ENCODE peak calls at places on chromosomes 4 and X, in nine cellular contexts. One of them, this sample, is unnamed.

GRCh38 chrX:96436105-96436504 is 248.5 kb upstream of the DIAPH2 start:
- DNase-seq in mucosa of gallbladder: no peak
- DNase-seq in skeletal muscle cell: no peak
- DNase-seq in NCI-H510A treated with DMSO at 0.1 percent for 48 hours: no peak
- DNase-seq in GM19239: no peak
- DNase-seq in kidney tubule cell: peak
- DNase-seq in AG08395: peak
- DNase-seq in H4: no peak
- DNase-seq in T-helper 2 cell: no peak
- DNase-seq in this sample: no peak

GRCh38 chrX:63508668-63509067 is 157.5 kb upstream of the SPIN4 start:
- DNase-seq in H4: no peak
- DNase-seq in NCI-H510A treated with DMSO at 0.1 percent for 48 hours: no peak
- DNase-seq in AG08395: no peak
- DNase-seq in skeletal muscle cell: no peak
- DNase-seq in GM19239: no peak
- DNase-seq in T-helper 2 cell: no peak
- DNase-seq in kidney tubule cell: no peak
- DNase-seq in mucosa of gallbladder: no peak
- DNase-seq in this sample: no peak

GRCh38 chrX:153551135-153551534 is 33.7 kb downstream of the ATP2B3 start:
- DNase-seq in T-helper 2 cell: no peak
- DNase-seq in NCI-H510A treated with DMSO at 0.1 percent for 48 hours: no peak
- DNase-seq in skeletal muscle cell: no peak
- DNase-seq in GM19239: no peak
- DNase-seq in kidney tubule cell: peak
- DNase-seq in AG08395: peak
- DNase-seq in mucosa of gallbladder: no peak
- DNase-seq in H4: no peak
- DNase-seq in this sample: no peak

GRCh38 chrX:100731441-100732281 is at the start of gene SYTL4:
- DNase-seq in skeletal muscle cell: no peak
- DNase-seq in H4: no peak
- DNase-seq in T-helper 2 cell: no peak
- DNase-seq in NCI-H510A treated with DMSO at 0.1 percent for 48 hours: no peak
- DNase-seq in mucosa of gallbladder: no peak
- DNase-seq in GM19239: no peak
- DNase-seq in kidney tubule cell: peak
- DNase-seq in AG08395: peak
- DNase-seq in this sample: no peak

GRCh38 chrX:103607385-103608304 is at the start of gene TCEAL3:
- DNase-seq in skeletal muscle cell: no peak
- DNase-seq in AG08395: peak
- DNase-seq in mucosa of gallbladder: peak
- DNase-seq in T-helper 2 cell: peak
- DNase-seq in NCI-H510A treated with DMSO at 0.1 percent for 48 hours: peak
- DNase-seq in H4: peak
- DNase-seq in kidney tubule cell: peak
- DNase-seq in GM19239: peak
- DNase-seq in this sample: no peak

GRCh38 chr4:40865696-40866095 is 115.9 kb downstream of the NSUN7 start:
- DNase-seq in T-helper 2 cell: no peak
- DNase-seq in AG08395: peak
- DNase-seq in H4: no peak
- DNase-seq in NCI-H510A treated with DMSO at 0.1 percent for 48 hours: no peak
- DNase-seq in GM19239: no peak
- DNase-seq in mucosa of gallbladder: no peak
- DNase-seq in kidney tubule cell: no peak
- DNase-seq in skeletal muscle cell: no peak
- DNase-seq in this sample: no peak

GRCh38 chrX:22818061-22818460 is 181.7 kb upstream of the DDX53 start:
- DNase-seq in NCI-H510A treated with DMSO at 0.1 percent for 48 hours: no peak
- DNase-seq in mucosa of gallbladder: no peak
- DNase-seq in H4: no peak
- DNase-seq in skeletal muscle cell: no peak
- DNase-seq in kidney tubule cell: no peak
- DNase-seq in GM19239: no peak
- DNase-seq in AG08395: no peak
- DNase-seq in T-helper 2 cell: no peak
- DNase-seq in this sample: no peak

GRCh38 chr4:41538887-41539498 is 1.0 kb downstream of the LIMCH1 start:
- DNase-seq in T-helper 2 cell: no peak
- DNase-seq in skeletal muscle cell: no peak
- DNase-seq in kidney tubule cell: peak
- DNase-seq in AG08395: peak
- DNase-seq in NCI-H510A treated with DMSO at 0.1 percent for 48 hours: no peak
- DNase-seq in GM19239: no peak
- DNase-seq in mucosa of gallbladder: no peak
- DNase-seq in H4: no peak
- DNase-seq in this sample: no peak

GRCh38 chr4:27088491-27088890 is 227.8 kb downstream of the STIM2 start:
- DNase-seq in mucosa of gallbladder: no peak
- DNase-seq in skeletal muscle cell: no peak
- DNase-seq in H4: no peak
- DNase-seq in GM19239: no peak
- DNase-seq in AG08395: no peak
- DNase-seq in NCI-H510A treated with DMSO at 0.1 percent for 48 hours: peak
- DNase-seq in T-helper 2 cell: no peak
- DNase-seq in kidney tubule cell: peak
- DNase-seq in this sample: no peak

GRCh38 chr4:133045288-133045687 is 103.8 kb upstream of the PCDH10 start:
- DNase-seq in mucosa of gallbladder: no peak
- DNase-seq in T-helper 2 cell: no peak
- DNase-seq in GM19239: no peak
- DNase-seq in NCI-H510A treated with DMSO at 0.1 percent for 48 hours: no peak
- DNase-seq in skeletal muscle cell: no peak
- DNase-seq in kidney tubule cell: no peak
- DNase-seq in H4: no peak
- DNase-seq in AG08395: no peak
- DNase-seq in this sample: no peak

GRCh38 chrX:90040807-90041206 is 119.1 kb downstream of the TGIF2LX start:
- DNase-seq in skeletal muscle cell: no peak
- DNase-seq in kidney tubule cell: no peak
- DNase-seq in AG08395: no peak
- DNase-seq in H4: no peak
- DNase-seq in GM19239: no peak
- DNase-seq in T-helper 2 cell: no peak
- DNase-seq in NCI-H510A treated with DMSO at 0.1 percent for 48 hours: no peak
- DNase-seq in mucosa of gallbladder: no peak
- DNase-seq in this sample: no peak

GRCh38 chr4:150782311-150782710 is 200.4 kb downstream of the MAB21L2 start:
- DNase-seq in mucosa of gallbladder: no peak
- DNase-seq in NCI-H510A treated with DMSO at 0.1 percent for 48 hours: no peak
- DNase-seq in GM19239: no peak
- DNase-seq in H4: peak
- DNase-seq in T-helper 2 cell: no peak
- DNase-seq in AG08395: no peak
- DNase-seq in skeletal muscle cell: no peak
- DNase-seq in kidney tubule cell: peak
- DNase-seq in this sample: no peak

GRCh38 chrX:65528705-65529340 is 5.8 kb downstream of the LAS1L start:
- DNase-seq in AG08395: peak
- DNase-seq in mucosa of gallbladder: peak
- DNase-seq in T-helper 2 cell: peak
- DNase-seq in skeletal muscle cell: no peak
- DNase-seq in GM19239: peak
- DNase-seq in kidney tubule cell: peak
- DNase-seq in H4: peak
- DNase-seq in NCI-H510A treated with DMSO at 0.1 percent for 48 hours: peak
- DNase-seq in this sample: no peak

GRCh38 chr4:3387943-3388348 is 53.8 kb upstream of the HGFAC start:
- DNase-seq in mucosa of gallbladder: peak
- DNase-seq in GM19239: no peak
- DNase-seq in kidney tubule cell: peak
- DNase-seq in T-helper 2 cell: no peak
- DNase-seq in NCI-H510A treated with DMSO at 0.1 percent for 48 hours: no peak
- DNase-seq in H4: peak
- DNase-seq in AG08395: peak
- DNase-seq in skeletal muscle cell: no peak
- DNase-seq in this sample: no peak

GRCh38 chr4:56302102-56302501 is 85.2 kb downstream of the AASDH start:
- DNase-seq in NCI-H510A treated with DMSO at 0.1 percent for 48 hours: no peak
- DNase-seq in T-helper 2 cell: no peak
- DNase-seq in skeletal muscle cell: no peak
- DNase-seq in H4: no peak
- DNase-seq in kidney tubule cell: no peak
- DNase-seq in mucosa of gallbladder: no peak
- DNase-seq in AG08395: no peak
- DNase-seq in GM19239: no peak
- DNase-seq in this sample: no peak

This sample was measured in GM12878.